ENCODE peak calls at places on chromosomes 4 and X, in eight cellular contexts. F is A549, P is ovary, A is K562, W is body of pancreas, S is IMR-90, N is heart left ventricle, B is lower leg skin. M is an unnamed sample.

GRCh38 chr4:101188906-101189305 is 158.4 kb downstream of the PPP3CA start:
- DNase-seq in F (no peak), P (no peak), A (no peak), W (no peak), S (no peak), N (no peak), B (no peak), M (no peak)

GRCh38 chr4:12562016-12562415 is 922.1 kb downstream of the RAB28 start:
- DNase-seq in F (no peak), P (no peak), A (no peak), W (no peak), S (no peak), N (no peak), B (no peak), M (no peak)

GRCh38 chr4:40395166-40395900 is 60.2 kb downstream of the CHRNA9 start:
- DNase-seq in F (no peak), P (no peak), A (no peak), W (peak; percentile 52), S (no peak), N (no peak), B (no peak), M (no peak)

GRCh38 chrX:19512961-19513360 is 2.3 kb downstream of the MAP3K15 start:
- DNase-seq in F (no peak), P (no peak), A (no peak), W (no peak), S (no peak), N (no peak), B (peak; percentile 21), M (no peak)

GRCh38 chr4:73865697-73866096 is 3.5 kb upstream of the CXCL1 start:
- DNase-seq in F (no peak), P (no peak), A (no peak), W (no peak), S (no peak), N (no peak), B (no peak), M (no peak)

GRCh38 chr4:128574706-128575105 is 234.8 kb upstream of the JADE1 start:
- DNase-seq in F (peak; percentile 93), P (peak; percentile 64), A (peak; percentile 80), W (peak; percentile 93), S (peak; percentile 68), N (peak; percentile 43), B (no peak), M (peak; percentile 82)

GRCh38 chr4:186400676-186401075 is 134.7 kb downstream of the F11 start:
- DNase-seq in F (no peak), P (no peak), A (no peak), W (peak; percentile 83), S (peak; percentile 37), N (no peak), B (no peak), M (no peak)

GRCh38 chrX:17411189-17411588 is 36.2 kb downstream of the NHS start:
- DNase-seq in F (no peak), P (no peak), A (no peak), W (no peak), S (no peak), N (no peak), B (no peak), M (no peak)

GRCh38 chr4:153223418-153223792 is 19.2 kb downstream of the TRIM2 start:
- DNase-seq in F (no peak), P (no peak), A (no peak), W (no peak), S (no peak), N (no peak), B (no peak), M (no peak)

GRCh38 chr4:153221783-153222161 is 17.5 kb downstream of the TRIM2 start:
- DNase-seq in F (no peak), P (no peak), A (no peak), W (no peak), S (no peak), N (no peak), B (no peak), M (no peak)

GRCh38 chr4:153223935-153224334 is 19.7 kb downstream of the TRIM2 start:
- DNase-seq in F (no peak), P (no peak), A (no peak), W (no peak), S (peak; percentile 46), N (peak; percentile 38), B (no peak), M (no peak)

GRCh38 chr4:153222162-153222789 is 18.0 kb downstream of the TRIM2 start:
- DNase-seq in F (no peak), P (peak; percentile 69), A (no peak), W (peak; percentile 40), S (peak; percentile 87), N (peak; percentile 62), B (peak; percentile 89), M (no peak)

DNA sequence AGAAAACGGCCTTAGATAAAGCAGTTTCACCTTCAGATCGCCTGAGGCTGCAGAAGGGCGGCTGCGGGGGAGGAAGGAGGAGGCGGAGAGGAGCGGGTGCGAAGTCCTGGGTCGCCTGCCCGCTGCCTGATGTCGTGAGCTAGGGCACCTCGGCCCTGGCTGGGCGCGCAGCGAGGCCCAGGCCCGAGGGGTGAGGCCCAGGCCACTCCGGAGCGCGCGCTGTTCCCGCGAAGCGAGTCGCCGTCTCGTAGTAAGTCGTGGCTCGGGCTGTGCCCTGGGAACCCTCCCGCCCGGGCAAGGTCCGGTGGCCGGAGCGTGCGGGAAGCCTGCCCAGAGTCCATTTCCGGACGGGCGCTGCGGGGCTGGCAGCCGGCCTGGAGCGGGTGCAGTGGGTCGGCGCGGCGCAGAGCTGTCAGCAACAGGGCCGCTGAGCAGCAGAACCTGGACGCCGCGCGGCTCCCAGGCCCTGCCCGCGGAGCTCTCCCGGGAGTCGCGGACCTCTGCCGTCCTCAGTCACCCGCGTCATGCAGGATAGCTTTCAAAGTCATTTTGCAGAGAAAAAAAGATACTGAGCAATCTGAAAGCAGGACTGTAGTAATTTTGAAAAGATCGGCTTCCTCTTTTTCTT is 18.7 kb downstream of the TRIM2 start:
- DNase-seq in F (no peak), P (peak; percentile 79), A (no peak), W (peak; percentile 73), S (peak; percentile 41), N (peak; percentile 55), B (peak; percentile 87), M (peak; percentile 40)
- TF ChIP-seq POLR2A in F (no peak), P (no peak), A (no peak), W (no peak), S (no peak), N (no peak), B (no peak), M (no peak)

GRCh38 chr4:124712417-124713212 is at the start of gene ANKRD50:
- DNase-seq in F (peak; percentile 90), P (peak; percentile 95), A (peak; percentile 89), W (peak; percentile 90), S (peak; percentile 94), N (peak; percentile 90), B (peak; percentile 97), M (peak; percentile 92)

GRCh38 chr4:124710253-124710849 is 2.2 kb downstream of the ANKRD50 start:
- DNase-seq in F (no peak), P (no peak), A (no peak), W (no peak), S (peak; percentile 34), N (no peak), B (no peak), M (no peak)

GRCh38 chr4:124710911-124711310 is 1.6 kb downstream of the ANKRD50 start:
- DNase-seq in F (no peak), P (no peak), A (no peak), W (peak; percentile 18), S (no peak), N (no peak), B (no peak), M (no peak)

GRCh38 chr4:124713213-124713592 is 671 bp upstream of the ANKRD50 start:
- DNase-seq in F (peak; percentile 89), P (peak; percentile 76), A (peak; percentile 68), W (peak; percentile 76), S (peak; percentile 79), N (peak; percentile 74), B (peak; percentile 93), M (peak; percentile 79)

GRCh38 chr4:124711469-124712416 is 789 bp downstream of the ANKRD50 start:
- DNase-seq in F (peak; percentile 83), P (no peak), A (peak; percentile 65), W (peak; percentile 59), S (peak; percentile 79), N (peak; percentile 34), B (no peak), M (peak; percentile 72)
- TF ChIP-seq POLR2A in F (no peak), P (no peak), A (no peak), W (no peak), S (peak; percentile 39), N (no peak), B (no peak), M (no peak)

GRCh38 chr4:26583865-26584652 is at the start of gene TBC1D19:
- DNase-seq in F (peak; percentile 88), P (peak; percentile 89), A (peak; percentile 79), W (peak; percentile 93), S (peak; percentile 85), N (peak; percentile 89), B (peak; percentile 97), M (peak; percentile 89)
- TF ChIP-seq POLR2A in F (no peak), P (no peak), A (peak; percentile 60), W (peak; percentile 32), S (no peak), N (no peak), B (no peak), M (peak; percentile 48)

GRCh38 chr4:6986781-6987565 is 56.2 kb upstream of the TADA2B start:
- DNase-seq in F (peak; percentile 88), P (peak; percentile 97), A (peak; percentile 98), W (peak; percentile 96), S (peak; percentile 90), N (peak; percentile 96), B (peak; percentile 98), M (peak; percentile 99)
- TF ChIP-seq POLR2A in F (peak; percentile 5), P (peak; percentile 83), A (peak; percentile 79), W (peak; percentile 28), S (no peak), N (peak; percentile 54), B (peak; percentile 29), M (peak; percentile 75)

M was measured in erythroblast.